ENCODE peak calls at places on chromosomes 12 and 14, in four cellular contexts. E, F, K and Z are unnamed samples.

GRCh38 chr14:96217381-96217913 is 12.8 kb downstream of the BDKRB2 start:
- DNase-seq in K (no peak), F (no peak), E (no peak), Z (no peak)

GRCh38 chr14:64910847-64911495 is 3.3 kb upstream of the CHURC1 start:
- DNase-seq in F (no peak), K (no peak), E (peak; percentile 19), Z (no peak)

GRCh38 chr14:95204705-95205104 is 47.4 kb upstream of the DICER1 start:
- DNase-seq in K (no peak), F (no peak), E (no peak), Z (no peak)

GRCh38 chr14:59254146-59254910 is 65.9 kb downstream of the DAAM1 start:
- DNase-seq in K (no peak), F (no peak), E (no peak), Z (no peak)

GRCh38 chr14:104138891-104139459 is 588 bp downstream of the KIF26A start:
- DNase-seq in K (no peak), F (peak; percentile 17), E (no peak), Z (no peak)

GRCh38 chr12:107903377-107904061 is 129.0 kb downstream of the ASCL4 start:
- DNase-seq in F (peak; percentile 89), E (no peak), K (peak; percentile 90), Z (peak; percentile 40)

GRCh38 chr12:26317942-26318565 is 122.7 kb downstream of the SSPN start:
- DNase-seq in E (no peak), K (no peak), F (no peak), Z (no peak)

GRCh38 chr12:57808351-57808750 is 10.2 kb downstream of the AVIL start:
- DNase-seq in K (no peak), F (no peak), E (no peak), Z (no peak)

GRCh38 chr14:52150162-52150561 is 81.3 kb upstream of the NID2 start:
- DNase-seq in F (no peak), E (no peak), K (no peak), Z (no peak)

GRCh38 chr12:41419151-41419893 is 231.2 kb downstream of the PDZRN4 start:
- DNase-seq in F (no peak), E (no peak), K (no peak), Z (no peak)

GRCh38 chr14:88554458-88555286 is at the start of gene PTPN21:
- DNase-seq in F (peak; percentile 75), E (peak; percentile 43), K (peak; percentile 80), Z (no peak)

GRCh38 chr14:79543966-79544365 is 667.3 kb downstream of the DIO2 start:
- DNase-seq in E (no peak), K (peak; percentile 6), F (peak; percentile 38), Z (no peak)
- TF ChIP-seq CBFB in E (no peak), K (no peak), F (no peak), Z (no peak)

DNA sequence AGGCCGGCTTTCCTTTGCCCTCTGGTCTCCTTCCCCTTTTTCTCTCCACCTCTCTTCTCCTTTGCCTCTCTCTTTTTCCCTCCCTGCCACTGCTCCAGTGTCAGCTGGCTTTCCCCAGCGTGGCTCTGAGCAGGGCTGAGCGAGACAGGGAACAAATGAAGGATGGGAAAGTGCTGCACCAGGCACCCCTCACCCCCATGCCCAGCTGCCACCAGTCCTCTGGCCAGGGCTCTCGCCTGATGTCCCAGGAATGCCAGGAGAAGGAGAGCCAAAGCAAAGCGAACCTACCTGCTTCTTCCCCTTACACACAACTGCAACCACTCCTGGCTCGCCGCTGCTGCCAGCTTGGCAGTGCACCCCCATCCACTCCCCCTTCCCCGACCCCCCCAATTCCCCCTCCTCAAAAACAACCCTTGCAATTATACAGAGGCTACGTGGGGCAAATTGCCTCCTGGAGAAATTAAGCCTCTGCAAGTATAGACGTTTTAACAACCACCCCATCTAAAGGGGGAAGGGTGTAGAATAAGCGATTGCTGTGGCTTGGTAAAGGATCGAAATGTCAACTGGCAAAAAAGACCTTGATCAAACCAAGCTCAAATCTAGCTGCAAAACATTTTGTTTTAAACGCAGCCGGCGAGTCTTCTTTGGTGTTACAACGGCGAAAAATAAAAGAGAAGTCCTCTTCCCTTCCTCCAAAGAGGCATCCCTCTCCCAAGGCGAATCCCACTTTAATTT is 3.1 kb downstream of the BCL11B start:
- DNase-seq in E (no peak), F (no peak), K (no peak), Z (no peak)
- TF ChIP-seq CBFB in E (no peak), F (no peak), K (no peak), Z (no peak)

GRCh38 chr14:102774391-102775153 is 2.7 kb upstream of the TRAF3 start:
- DNase-seq in E (peak; percentile 79), F (peak; percentile 48), K (peak; percentile 29), Z (peak; percentile 96)

GRCh38 chr14:102777711-102778615 is 714 bp downstream of the TRAF3 start:
- DNase-seq in F (no peak), K (peak; percentile 66), E (no peak), Z (no peak)

GRCh38 chr14:102775855-102776760 is 1.1 kb upstream of the TRAF3 start:
- DNase-seq in K (no peak), E (peak; percentile 43), F (no peak), Z (no peak)

GRCh38 chr14:102778616-102779351 is 1.5 kb downstream of the TRAF3 start:
- DNase-seq in E (no peak), F (no peak), K (no peak), Z (no peak)

GRCh38 chr14:102776761-102777710 is at the start of gene TRAF3:
- DNase-seq in E (no peak), F (peak; percentile 48), K (peak; percentile 85), Z (no peak)
- TF ChIP-seq CBFB in E (no peak), F (no peak), K (no peak), Z (no peak)

GRCh38 chr12:14317362-14318146 is 47.9 kb upstream of the ATF7IP start:
- DNase-seq in K (no peak), E (no peak), F (no peak), Z (no peak)
- TF ChIP-seq CBFB in K (no peak), E (no peak), F (no peak), Z (no peak)

GRCh38 chr14:77809011-77809410 is 9.1 kb downstream of the ADCK1 start:
- DNase-seq in F (no peak), K (no peak), E (no peak), Z (no peak)

GRCh38 chr14:77805703-77806102 is 5.8 kb downstream of the ADCK1 start:
- DNase-seq in E (no peak), K (no peak), F (no peak), Z (no peak)

GRCh38 chr14:77808250-77808649 is 8.3 kb downstream of the ADCK1 start:
- DNase-seq in E (no peak), K (no peak), F (no peak), Z (no peak)

GRCh38 chr14:77800814-77801213 is 905 bp downstream of the ADCK1 start:
- DNase-seq in F (no peak), K (no peak), E (no peak), Z (no peak)

DNA sequence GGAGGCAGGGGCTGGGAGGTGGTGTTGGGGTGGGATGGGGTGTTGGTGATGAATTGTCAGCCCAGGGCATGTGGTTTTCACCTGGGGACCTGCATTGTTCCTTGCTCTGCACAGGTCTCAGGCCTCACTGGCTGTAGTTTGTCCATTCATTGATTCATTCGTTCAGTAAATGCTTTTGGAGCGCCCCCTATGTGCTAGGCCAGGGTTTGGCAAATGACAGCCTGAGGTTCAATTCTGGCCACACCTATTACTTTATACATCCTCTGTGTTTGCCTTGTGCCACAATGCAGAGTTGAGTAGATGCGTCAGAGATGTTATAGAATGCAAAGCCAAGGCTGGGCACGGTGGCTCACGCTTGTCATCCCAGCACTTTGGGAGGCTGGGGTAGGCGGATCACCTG is 4.7 kb downstream of the ADCK1 start:
- DNase-seq in E (peak; percentile 27), F (peak; percentile 69), K (peak; percentile 27), Z (no peak)
- TF ChIP-seq CBFB in E (no peak), F (no peak), K (no peak), Z (no peak)

DNA sequence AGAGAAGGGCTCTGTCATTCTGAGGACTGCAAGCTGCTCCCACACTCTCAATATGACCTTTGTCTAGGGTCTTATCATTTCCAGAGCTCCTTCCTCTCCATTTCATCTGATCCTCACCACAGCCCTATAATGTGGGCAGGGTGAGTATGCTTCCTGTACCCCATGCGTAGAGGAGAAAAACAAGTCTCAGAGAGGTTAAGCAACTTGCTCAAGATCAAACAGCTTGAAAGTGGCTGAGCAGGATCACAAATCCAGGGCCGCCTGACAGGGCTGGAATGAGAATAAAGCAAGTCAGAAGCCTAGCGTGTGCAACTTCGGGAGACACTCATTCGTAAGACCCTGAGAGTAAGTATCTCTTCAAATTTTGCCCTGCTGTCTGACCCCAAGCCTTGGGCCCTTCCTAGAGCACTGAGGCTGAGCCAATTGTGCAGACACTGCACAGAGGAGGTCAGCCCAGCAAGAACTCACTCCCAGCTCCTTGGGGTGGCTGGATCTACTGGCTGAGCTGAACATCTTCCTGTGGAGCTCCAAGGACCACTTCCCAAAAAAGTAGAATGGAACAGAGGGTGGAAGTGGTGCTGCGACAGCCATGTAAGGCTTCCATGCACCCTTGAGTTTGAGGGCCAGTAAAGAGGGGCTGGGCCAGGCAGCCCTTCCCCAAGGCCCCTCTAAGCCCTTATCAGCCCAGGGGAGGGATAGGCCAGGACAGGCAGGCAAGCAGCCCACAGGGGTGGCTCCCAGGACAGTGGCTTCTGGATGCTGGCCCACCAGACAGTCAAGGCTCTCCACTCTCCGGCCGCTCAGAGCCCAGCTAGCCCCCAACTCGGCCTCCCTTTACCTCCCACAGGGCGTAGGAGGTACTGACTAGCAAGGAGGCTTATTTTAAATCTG is 10.5 kb downstream of the ZFP36L1 start:
- DNase-seq in F (no peak), K (no peak), E (no peak), Z (no peak)
- TF ChIP-seq CBFB in F (no peak), K (no peak), E (no peak), Z (no peak)

GRCh38 chr14:55399183-55399582 is 12.4 kb downstream of the ATG14 start:
- DNase-seq in K (no peak), E (no peak), F (no peak), Z (no peak)

GRCh38 chr14:55398679-55399078 is 13.0 kb downstream of the ATG14 start:
- DNase-seq in K (peak; percentile 11), E (no peak), F (no peak), Z (no peak)

GRCh38 chr14:55404170-55404569 is 7.5 kb downstream of the ATG14 start:
- DNase-seq in E (no peak), F (no peak), K (no peak), Z (no peak)

GRCh38 chr14:55399912-55400311 is 11.7 kb downstream of the ATG14 start:
- DNase-seq in E (no peak), K (no peak), F (no peak), Z (no peak)
- TF ChIP-seq CBFB in E (no peak), K (no peak), F (no peak), Z (no peak)

DNA sequence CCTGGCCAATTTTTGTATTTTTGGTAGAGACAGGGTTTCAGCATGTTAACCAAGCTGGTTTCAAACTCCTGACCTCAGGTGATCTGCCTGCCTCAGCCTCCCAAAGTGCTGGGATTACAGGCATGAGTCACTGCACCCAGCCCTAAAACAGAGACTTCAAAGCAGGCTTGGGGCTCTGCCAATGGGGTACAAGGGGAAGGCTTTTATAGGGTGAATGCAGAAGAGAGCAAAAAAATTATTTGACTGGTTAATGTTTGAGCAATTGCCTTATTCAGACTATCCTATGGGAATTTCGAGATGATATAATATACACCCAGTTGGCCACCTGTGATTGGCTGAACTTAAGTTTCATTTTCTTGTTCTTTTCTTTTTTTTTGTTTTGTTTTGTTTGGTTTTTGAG is 31.5 kb upstream of the ACTN1 start:
- DNase-seq in E (no peak), F (no peak), K (no peak), Z (no peak)
- TF ChIP-seq CBFB in E (no peak), F (no peak), K (no peak), Z (no peak)